ENCODE peak calls at places on chromosomes 4 and X, in six cellular contexts. One of them, this sample, is unnamed.

GRCh38 chr4:173410106-173410505 is 11.2 kb upstream of the SCRG1 start:
- DNase-seq in H1: no peak
- DNase-seq in GM12891: no peak
- DNase-seq in GM12878: no peak
- DNase-seq in HepG2: no peak
- DNase-seq in K562: no peak
- DNase-seq in this sample: no peak

GRCh38 chrX:41381685-41382084 is 47.7 kb downstream of the DDX3X start:
- DNase-seq in H1: no peak
- DNase-seq in GM12891: no peak
- DNase-seq in GM12878: no peak
- DNase-seq in HepG2: peak; percentile 89
- DNase-seq in K562: peak; percentile 18
- DNase-seq in this sample: no peak

GRCh38 chr4:176404591-176404990 is 84.8 kb downstream of the SPCS3 start:
- DNase-seq in H1: no peak
- DNase-seq in GM12891: no peak
- DNase-seq in GM12878: no peak
- DNase-seq in HepG2: no peak
- DNase-seq in K562: no peak
- DNase-seq in this sample: no peak

GRCh38 chr4:31613946-31614623 is 893.9 kb downstream of the PCDH7 start:
- DNase-seq in H1: no peak
- DNase-seq in GM12891: no peak
- DNase-seq in GM12878: no peak
- DNase-seq in HepG2: no peak
- DNase-seq in K562: no peak
- DNase-seq in this sample: no peak

GRCh38 chr4:101315786-101316185 is 31.5 kb downstream of the PPP3CA start:
- DNase-seq in H1: no peak
- DNase-seq in GM12891: no peak
- DNase-seq in GM12878: no peak
- DNase-seq in HepG2: no peak
- DNase-seq in K562: no peak
- DNase-seq in this sample: no peak

GRCh38 chrX:129714581-129714980 is 24.2 kb upstream of the XPNPEP2 start:
- DNase-seq in H1: no peak
- DNase-seq in GM12891: no peak
- DNase-seq in GM12878: no peak
- DNase-seq in HepG2: no peak
- DNase-seq in K562: no peak
- DNase-seq in this sample: no peak

GRCh38 chrX:139290310-139290709 is 240.2 kb upstream of the F9 start:
- DNase-seq in H1: no peak
- DNase-seq in GM12891: no peak
- DNase-seq in GM12878: peak; percentile 7
- DNase-seq in HepG2: no peak
- DNase-seq in K562: no peak
- DNase-seq in this sample: no peak

GRCh38 chr4:6658635-6659075 is 18.2 kb downstream of the MRFAP1 start:
- DNase-seq in H1: peak; percentile 73
- DNase-seq in GM12891: no peak
- DNase-seq in GM12878: no peak
- DNase-seq in HepG2: no peak
- DNase-seq in K562: no peak
- DNase-seq in this sample: no peak

GRCh38 chr4:81427605-81427922 is 44.1 kb downstream of the RASGEF1B start:
- DNase-seq in H1: no peak
- DNase-seq in GM12891: no peak
- DNase-seq in GM12878: no peak
- DNase-seq in HepG2: no peak
- DNase-seq in K562: no peak
- DNase-seq in this sample: no peak

GRCh38 chr4:145735330-145735638 is 55.3 kb downstream of the C4orf51 start:
- DNase-seq in H1: no peak
- DNase-seq in GM12891: no peak
- DNase-seq in GM12878: no peak
- DNase-seq in HepG2: peak; percentile 47
- DNase-seq in K562: no peak
- DNase-seq in this sample: no peak

GRCh38 chr4:174859904-174860303 is 30.9 kb upstream of the GLRA3 start:
- DNase-seq in H1: no peak
- DNase-seq in GM12891: no peak
- DNase-seq in GM12878: no peak
- DNase-seq in HepG2: no peak
- DNase-seq in K562: no peak
- DNase-seq in this sample: no peak

GRCh38 chrX:134294548-134294947 is 57.6 kb downstream of the CCDC160 start:
- DNase-seq in H1: no peak
- DNase-seq in GM12891: no peak
- DNase-seq in GM12878: no peak
- DNase-seq in HepG2: no peak
- DNase-seq in K562: peak; percentile 9
- DNase-seq in this sample: no peak

GRCh38 chr4:891747-892146 is 40.4 kb downstream of the GAK start:
- DNase-seq in H1: peak; percentile 81
- DNase-seq in GM12891: no peak
- DNase-seq in GM12878: no peak
- DNase-seq in HepG2: peak; percentile 10
- DNase-seq in K562: peak; percentile 38
- DNase-seq in this sample: no peak

GRCh38 chr4:183402771-183403170 is 41.7 kb upstream of the CDKN2AIP start:
- DNase-seq in H1: no peak
- DNase-seq in GM12891: no peak
- DNase-seq in GM12878: no peak
- DNase-seq in HepG2: no peak
- DNase-seq in K562: no peak
- DNase-seq in this sample: no peak

GRCh38 chr4:8334786-8335460 is 65.4 kb downstream of the HTRA3 start:
- DNase-seq in H1: no peak
- DNase-seq in GM12891: no peak
- DNase-seq in GM12878: no peak
- DNase-seq in HepG2: peak; percentile 54
- DNase-seq in K562: no peak
- DNase-seq in this sample: no peak

GRCh38 chrX:48976086-48976485 is 4.4 kb upstream of the KCND1 start:
- DNase-seq in H1: no peak
- DNase-seq in GM12891: no peak
- DNase-seq in GM12878: no peak
- DNase-seq in HepG2: no peak
- DNase-seq in K562: no peak
- DNase-seq in this sample: no peak

GRCh38 chr4:124432500-124432899 is 280.0 kb downstream of the ANKRD50 start:
- DNase-seq in H1: no peak
- DNase-seq in GM12891: no peak
- DNase-seq in GM12878: no peak
- DNase-seq in HepG2: no peak
- DNase-seq in K562: no peak
- DNase-seq in this sample: no peak

DNA sequence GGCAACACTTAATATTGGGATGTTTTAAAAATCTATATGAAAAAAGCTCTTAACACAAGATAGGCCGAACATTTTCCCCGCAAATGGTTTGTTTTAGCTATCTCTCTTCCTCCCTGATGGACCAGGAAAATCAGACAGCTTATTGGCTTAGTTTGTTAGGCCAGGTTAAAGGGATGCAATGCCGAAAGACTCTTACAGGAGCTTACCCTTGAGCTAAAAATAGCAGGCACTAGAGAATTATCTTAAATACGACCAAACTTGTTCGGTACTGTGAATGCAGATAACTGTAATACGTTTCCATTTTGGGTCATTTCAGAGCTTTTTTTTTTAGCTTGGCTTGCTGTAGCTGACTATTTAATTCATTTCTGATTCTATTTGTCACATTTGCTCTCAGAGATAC is 23.4 kb downstream of the PPARGC1A start:
- DNase-seq in H1: no peak
- DNase-seq in GM12891: no peak
- DNase-seq in GM12878: no peak
- DNase-seq in HepG2: no peak
- DNase-seq in K562: no peak
- DNase-seq in this sample: no peak
- TF ChIP-seq TAF1 in H1: no peak
- TF ChIP-seq TAF1 in GM12891: no peak
- TF ChIP-seq TAF1 in GM12878: no peak
- TF ChIP-seq TAF1 in HepG2: no peak
- TF ChIP-seq TAF1 in K562: no peak
- TF ChIP-seq TAF1 in this sample: no peak

GRCh38 chrX:153687121-153688039 is at the start of gene SLC6A8:
- DNase-seq in H1: peak; percentile 69
- DNase-seq in GM12891: no peak
- DNase-seq in GM12878: no peak
- DNase-seq in HepG2: peak; percentile 31
- DNase-seq in K562: peak; percentile 78
- DNase-seq in this sample: no peak
- TF ChIP-seq POLR2A in H1: no peak
- TF ChIP-seq POLR2A in GM12891: no peak
- TF ChIP-seq POLR2A in GM12878: no peak
- TF ChIP-seq POLR2A in HepG2: peak; percentile 50
- TF ChIP-seq POLR2A in K562: no peak
- TF ChIP-seq POLR2A in this sample: no peak

GRCh38 chr4:68278045-68278444 is 32.6 kb upstream of the TMPRSS11B start:
- DNase-seq in H1: no peak
- DNase-seq in GM12891: no peak
- DNase-seq in GM12878: no peak
- DNase-seq in HepG2: no peak
- DNase-seq in K562: no peak
- DNase-seq in this sample: no peak
- TF ChIP-seq TAF1 in H1: no peak
- TF ChIP-seq TAF1 in GM12891: no peak
- TF ChIP-seq TAF1 in GM12878: no peak
- TF ChIP-seq TAF1 in HepG2: no peak
- TF ChIP-seq TAF1 in K562: no peak
- TF ChIP-seq TAF1 in this sample: no peak

DNA sequence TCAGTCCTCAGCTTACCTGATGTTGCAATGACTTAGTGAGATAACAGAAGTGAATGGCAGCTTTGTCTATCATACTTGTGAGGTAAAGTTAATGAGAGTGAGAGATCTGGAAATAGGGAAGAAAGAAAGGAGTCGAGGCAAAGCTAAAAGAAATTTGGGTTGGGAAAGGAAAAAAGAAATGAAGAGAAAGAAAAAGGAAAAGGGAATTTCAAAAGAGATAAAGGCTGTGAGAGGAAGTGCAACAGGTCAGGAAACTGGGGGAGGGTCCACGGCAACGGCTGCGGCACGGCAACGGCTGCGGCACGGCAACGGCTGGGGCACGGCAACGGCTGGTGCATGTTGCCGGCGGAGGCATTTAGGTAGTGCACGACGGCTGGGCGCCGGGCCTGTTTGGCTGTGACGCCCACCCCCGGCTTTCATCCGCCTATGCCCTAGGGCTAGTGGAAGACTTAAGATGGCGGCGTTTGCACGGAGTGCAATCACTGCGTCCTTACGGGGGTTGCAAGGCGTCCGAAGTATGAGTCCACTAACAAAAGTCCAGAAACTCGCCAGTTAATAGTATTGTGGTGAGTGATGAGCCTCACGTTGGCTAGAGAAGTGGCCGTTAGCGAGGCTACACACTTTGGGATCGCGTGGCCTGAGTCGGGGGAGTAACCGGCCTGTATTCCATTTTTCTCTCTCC is 359.9 kb upstream of the ZCCHC13 start:
- DNase-seq in H1: peak; percentile 80
- DNase-seq in GM12891: peak; percentile 58
- DNase-seq in GM12878: peak; percentile 64
- DNase-seq in HepG2: peak; percentile 70
- DNase-seq in K562: peak; percentile 79
- DNase-seq in this sample: peak; percentile 78
- TF ChIP-seq POLR2A in H1: peak; percentile 90
- TF ChIP-seq POLR2A in GM12891: peak; percentile 89
- TF ChIP-seq POLR2A in GM12878: peak; percentile 95
- TF ChIP-seq POLR2A in HepG2: peak; percentile 89
- TF ChIP-seq POLR2A in K562: peak; percentile 88
- TF ChIP-seq POLR2A in this sample: peak; percentile 94

GRCh38 chr4:10529256-10529890 is 72.1 kb upstream of the ZNF518B start:
- DNase-seq in H1: no peak
- DNase-seq in GM12891: no peak
- DNase-seq in GM12878: no peak
- DNase-seq in HepG2: no peak
- DNase-seq in K562: no peak
- DNase-seq in this sample: no peak
- TF ChIP-seq TAF1 in H1: no peak
- TF ChIP-seq TAF1 in GM12891: no peak
- TF ChIP-seq TAF1 in GM12878: no peak
- TF ChIP-seq TAF1 in HepG2: no peak
- TF ChIP-seq TAF1 in K562: no peak
- TF ChIP-seq TAF1 in this sample: no peak

DNA sequence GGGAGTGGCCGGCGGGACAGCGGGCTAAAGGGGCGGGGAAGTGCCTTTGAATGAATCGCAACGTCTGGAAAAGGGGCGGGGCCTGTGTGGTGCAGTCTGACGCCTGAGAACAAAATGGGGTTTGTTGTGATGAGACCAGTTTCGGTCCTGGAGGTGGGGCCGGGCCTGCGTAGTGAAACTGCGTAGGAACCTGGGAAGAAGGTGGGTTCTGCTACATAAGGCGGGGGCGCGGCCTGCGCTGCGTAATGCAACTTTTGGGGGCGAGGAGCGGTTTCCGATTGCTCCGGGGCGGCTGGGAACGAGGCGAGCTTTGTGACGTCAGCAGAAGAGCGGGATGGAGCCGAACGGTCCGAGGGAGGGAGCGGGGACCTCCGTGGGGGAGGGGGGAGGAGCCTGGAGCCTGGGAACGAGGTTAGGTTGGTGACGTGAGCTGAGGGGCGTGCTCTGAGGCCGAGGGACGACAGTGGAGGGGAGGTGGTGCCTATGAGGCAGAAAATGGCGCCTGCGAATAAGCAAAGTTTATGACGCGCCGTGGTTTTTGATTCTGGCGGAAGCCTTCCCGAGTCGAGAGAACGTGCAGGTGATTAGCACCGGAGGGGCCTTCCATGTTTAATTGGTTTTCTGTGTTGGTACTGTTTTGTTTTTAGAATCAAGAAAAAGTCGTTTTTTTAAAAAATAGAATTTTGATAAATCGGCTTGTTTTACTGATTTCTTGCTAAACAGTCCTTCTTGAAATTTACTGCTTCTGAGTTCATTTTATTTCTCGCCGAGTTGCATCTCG is 714 bp downstream of the USP11 start:
- DNase-seq in H1: peak; percentile 82
- DNase-seq in GM12891: peak; percentile 75
- DNase-seq in GM12878: peak; percentile 87
- DNase-seq in HepG2: peak; percentile 89
- DNase-seq in K562: peak; percentile 85
- DNase-seq in this sample: peak; percentile 69
- TF ChIP-seq POLR2A in H1: peak; percentile 85
- TF ChIP-seq POLR2A in GM12891: peak; percentile 81
- TF ChIP-seq POLR2A in GM12878: peak; percentile 6
- TF ChIP-seq POLR2A in HepG2: peak; percentile 34
- TF ChIP-seq POLR2A in K562: peak; percentile 10
- TF ChIP-seq POLR2A in this sample: no peak

GRCh38 chr4:72858328-72858727 is 211.2 kb downstream of the COX18 start:
- DNase-seq in H1: no peak
- DNase-seq in GM12891: no peak
- DNase-seq in GM12878: no peak
- DNase-seq in HepG2: no peak
- DNase-seq in K562: no peak
- DNase-seq in this sample: no peak
- TF ChIP-seq TAF1 in H1: no peak
- TF ChIP-seq TAF1 in GM12891: no peak
- TF ChIP-seq TAF1 in GM12878: no peak
- TF ChIP-seq TAF1 in HepG2: no peak
- TF ChIP-seq TAF1 in K562: no peak
- TF ChIP-seq TAF1 in this sample: no peak